ENCODE peak calls at places on chromosomes 1 and 21, in six cellular contexts. G, M, B, V, R and D are unnamed samples.

GRCh38 chr21:41772351-41773080 is 5.7 kb upstream of the RIPK4 start:
- DNase-seq in G (no peak), M (no peak), B (no peak), V (no peak), R (no peak), D (no peak)

GRCh38 chr1:15023976-15024375 is 129.6 kb upstream of the TMEM51 start:
- DNase-seq in G (no peak), M (no peak), B (no peak), V (no peak), R (no peak), D (no peak)

GRCh38 chr21:45719177-45719802 is 75.8 kb downstream of the PCBP3 start:
- DNase-seq in G (no peak), M (no peak), B (no peak), V (no peak), R (no peak), D (no peak)

GRCh38 chr1:30840904-30841598 is 67.5 kb downstream of the SDC3 start:
- DNase-seq in G (no peak), M (no peak), B (no peak), V (no peak), R (no peak), D (no peak)

GRCh38 chr1:230149751-230150584 is 82.9 kb downstream of the GALNT2 start:
- DNase-seq in G (no peak), M (no peak), B (no peak), V (no peak), R (no peak), D (no peak)

GRCh38 chr1:221729771-221730170 is 12.1 kb downstream of the DUSP10 start:
- DNase-seq in G (no peak), M (no peak), B (no peak), V (no peak), R (no peak), D (no peak)

GRCh38 chr1:18178125-18178524 is 70.5 kb downstream of the IGSF21 start:
- DNase-seq in G (no peak), M (no peak), B (no peak), V (no peak), R (no peak), D (no peak)

GRCh38 chr1:25502957-25503356 is 40.4 kb upstream of the LDLRAP1 start:
- DNase-seq in G (no peak), M (no peak), B (no peak), V (no peak), R (no peak), D (peak; percentile 41)

GRCh38 chr1:118842462-118843201 is 145.5 kb downstream of the TBX15 start:
- DNase-seq in G (no peak), M (no peak), B (no peak), V (no peak), R (no peak), D (no peak)

GRCh38 chr1:107477233-107477632 is 336.4 kb downstream of the NTNG1 start:
- DNase-seq in G (no peak), M (no peak), B (no peak), V (no peak), R (no peak), D (no peak)

GRCh38 chr1:221697924-221698425 is 43.9 kb downstream of the DUSP10 start:
- DNase-seq in G (no peak), M (no peak), B (no peak), V (no peak), R (no peak), D (no peak)

GRCh38 chr1:241817331-241817792 is 30.6 kb upstream of the EXO1 start:
- DNase-seq in G (no peak), M (no peak), B (no peak), V (no peak), R (no peak), D (peak; percentile 41)